ENCODE peak calls at places on chromosomes 12 and 14, in six cellular contexts. Z is astrocyte of the spinal cord; A is stimulated activated CD4-positive, alpha-beta T cell treated with anti-CD3 and anti-CD28 coated beads, Interleukin-12 subunit alpha, Interleukin-12 subunit beta, amount 100 ng/mL, for 4 hours; M is NB4; G is NCI-H1436; U is SW480. B is an unnamed sample.

GRCh38 chr12:113244015-113244983 is 23.0 kb downstream of the TPCN1 start:
- DNase-seq in G (no peak), M (no peak), A (no peak), U (no peak), Z (no peak), B (peak; percentile 62)

GRCh38 chr12:84658877-84659276 is 253.7 kb downstream of the SLC6A15 start:
- DNase-seq in G (no peak), U (no peak), A (no peak), M (no peak), Z (no peak), B (no peak)

GRCh38 chr14:42224053-42224888 is 617.6 kb downstream of the LRFN5 start:
- DNase-seq in U (peak; percentile 21), G (peak; percentile 60), Z (peak; percentile 75), A (no peak), M (peak; percentile 44), B (peak; percentile 51)

GRCh38 chr14:104822821-104823615 is 22.1 kb downstream of the ZBTB42 start:
- DNase-seq in U (no peak), Z (no peak), G (no peak), A (no peak), M (no peak), B (no peak)

GRCh38 chr12:93183940-93184663 is 193.6 kb upstream of the NUDT4 start:
- DNase-seq in G (no peak), Z (no peak), M (peak; percentile 98), A (no peak), U (no peak), B (no peak)

GRCh38 chr12:80692114-80692513 is 15.3 kb upstream of the MYF6 start:
- DNase-seq in M (no peak), A (no peak), U (no peak), G (no peak), Z (no peak), B (no peak)

GRCh38 chr14:72609205-72609916 is 284.5 kb downstream of the DPF3 start:
- DNase-seq in U (no peak), G (no peak), A (no peak), Z (no peak), M (no peak), B (no peak)

GRCh38 chr12:95977764-95978305 is 18.3 kb downstream of the HAL start:
- DNase-seq in G (no peak), Z (no peak), A (no peak), U (no peak), M (no peak), B (no peak)

GRCh38 chr12:12156835-12157234 is 86.1 kb downstream of the BCL2L14 start:
- DNase-seq in A (no peak), G (no peak), Z (no peak), M (no peak), U (no peak), B (no peak)

GRCh38 chr12:106226884-106227640 is 20.8 kb downstream of the CKAP4 start:
- DNase-seq in Z (peak; percentile 54), M (peak; percentile 69), G (peak; percentile 41), A (no peak), U (peak; percentile 67), B (no peak)

GRCh38 chr14:80638620-80639215 is 302.8 kb downstream of the CEP128 start:
- DNase-seq in A (no peak), M (no peak), U (no peak), Z (peak; percentile 70), G (no peak), B (no peak)

GRCh38 chr14:48580692-48581091 is 905.3 kb upstream of the MDGA2 start:
- DNase-seq in M (no peak), Z (no peak), U (no peak), A (no peak), G (no peak), B (no peak)

GRCh38 chr14:39102265-39102968 is 618 bp downstream of the SEC23A start:
- DNase-seq in G (no peak), U (peak; percentile 50), M (peak; percentile 3), A (no peak), Z (peak; percentile 36), B (no peak)

GRCh38 chr12:55019784-55020183 is at the start of gene NEUROD4:
- DNase-seq in Z (peak; percentile 64), G (no peak), M (peak; percentile 61), A (no peak), U (peak; percentile 67), B (peak; percentile 57)

GRCh38 chr12:82174936-82175335 is 183.3 kb downstream of the CCDC59 start:
- DNase-seq in A (no peak), Z (no peak), U (no peak), G (peak; percentile 85), M (no peak), B (no peak)

GRCh38 chr14:68757618-68758081 is 35.2 kb downstream of the ZFP36L1 start:
- DNase-seq in U (no peak), A (no peak), M (peak; percentile 95), G (no peak), Z (peak; percentile 29), B (no peak)

B was measured in MG63.